ENCODE peak calls at places on chromosome 12, in eight cellular contexts. T, Z, B, V, G, W, M and N are unnamed samples.
A peak's percentile ranks its signal among the peaks of the same experiment; 100 is the strongest.

GRCh38 chr12:56260921-56261320 is 2.7 kb upstream of the ANKRD52 start:
- DNase-seq in T (no peak), Z (no peak), B (no peak), V (no peak), G (no peak), W (no peak), M (no peak), N (no peak)

GRCh38 chr12:107359382-107359781 is 266.0 kb upstream of the CRY1 start:
- DNase-seq in T (peak; percentile 57), Z (no peak), B (no peak), V (no peak), G (no peak), W (no peak), M (no peak), N (peak; percentile 75)

GRCh38 chr12:7695159-7695930 is at the start of gene GDF3:
- DNase-seq in T (no peak), Z (no peak), B (peak; percentile 94), V (no peak), G (peak; percentile 2), W (no peak), M (no peak), N (peak; percentile 20)

GRCh38 chr12:54411398-54412241 is 7.4 kb downstream of the ITGA5 start:
- DNase-seq in T (peak; percentile 89), Z (no peak), B (peak; percentile 88), V (no peak), G (peak; percentile 87), W (peak; percentile 95), M (peak; percentile 30), N (peak; percentile 98)

GRCh38 chr12:91017043-91017442 is 12.3 kb upstream of the EPYC start:
- DNase-seq in T (no peak), Z (no peak), B (no peak), V (no peak), G (peak; percentile 36), W (no peak), M (no peak), N (no peak)

GRCh38 chr12:4825139-4825858 is 84.4 kb upstream of the KCNA1 start:
- DNase-seq in T (peak; percentile 57), Z (no peak), B (no peak), V (no peak), G (no peak), W (no peak), M (no peak), N (no peak)

GRCh38 chr12:74538491-74539258 is 1.0 kb downstream of the ATXN7L3B start:
- DNase-seq in T (peak; percentile 2), Z (no peak), B (peak; percentile 20), V (no peak), G (peak; percentile 14), W (no peak), M (peak; percentile 9), N (peak; percentile 40)

GRCh38 chr12:38911611-38912010 is 6.2 kb upstream of the CPNE8 start:
- DNase-seq in T (no peak), Z (no peak), B (no peak), V (no peak), G (no peak), W (no peak), M (no peak), N (no peak)

GRCh38 chr12:31324116-31324844 is 1.7 kb downstream of the SINHCAF start:
- DNase-seq in T (peak; percentile 71), Z (peak; percentile 63), B (peak; percentile 83), V (peak; percentile 77), G (peak; percentile 79), W (no peak), M (peak; percentile 84), N (peak; percentile 86)

GRCh38 chr12:28320353-28320752 is 130.1 kb downstream of the CCDC91 start:
- DNase-seq in T (no peak), Z (no peak), B (peak; percentile 14), V (no peak), G (no peak), W (no peak), M (no peak), N (no peak)

GRCh38 chr12:44847888-44848770 is 28.0 kb downstream of the NELL2 start:
- DNase-seq in T (no peak), Z (no peak), B (no peak), V (no peak), G (no peak), W (no peak), M (no peak), N (no peak)

GRCh38 chr12:58923781-58924180 is 3.5 kb upstream of the LRIG3 start:
- DNase-seq in T (no peak), Z (no peak), B (no peak), V (no peak), G (no peak), W (no peak), M (no peak), N (no peak)

GRCh38 chr12:6462234-6462995 is 8.1 kb downstream of the VAMP1 start:
- DNase-seq in T (no peak), Z (no peak), B (peak; percentile 18), V (no peak), G (no peak), W (no peak), M (no peak), N (no peak)

GRCh38 chr12:123946152-123946515 is 26.5 kb downstream of the CCDC92 start:
- DNase-seq in T (no peak), Z (no peak), B (no peak), V (no peak), G (no peak), W (no peak), M (no peak), N (no peak)
- H3K4me2 ChIP-seq in T (no peak overlapping the region), Z (no peak overlapping the region), B (no peak overlapping the region), V (no peak overlapping the region), G (no peak overlapping the region), W (no peak overlapping the region), M (no peak overlapping the region), N (no peak overlapping the region)

GRCh38 chr12:130920119-130920703 is 33.5 kb upstream of the ADGRD1 start:
- DNase-seq in T (no peak), Z (no peak), B (no peak), V (no peak), G (no peak), W (no peak), M (no peak), N (peak; percentile 67)

GRCh38 chr12:130920711-130921381 is 32.9 kb upstream of the ADGRD1 start:
- DNase-seq in T (no peak), Z (no peak), B (no peak), V (no peak), G (peak; percentile 88), W (no peak), M (no peak), N (peak; percentile 90)

GRCh38 chr12:130924946-130925345 is 28.8 kb upstream of the ADGRD1 start:
- DNase-seq in T (no peak), Z (no peak), B (no peak), V (no peak), G (no peak), W (no peak), M (no peak), N (no peak)

GRCh38 chr12:130925616-130926015 is 28.1 kb upstream of the ADGRD1 start:
- DNase-seq in T (no peak), Z (no peak), B (no peak), V (no peak), G (peak; percentile 74), W (no peak), M (no peak), N (no peak)

GRCh38 chr12:130922584-130922983 is 31.1 kb upstream of the ADGRD1 start:
- DNase-seq in T (no peak), Z (no peak), B (no peak), V (no peak), G (no peak), W (no peak), M (no peak), N (no peak)
- TF ChIP-seq EZH2 in T (no peak), Z (no peak), B (no peak), V (no peak), G (no peak), W (no peak), M (no peak), N (no peak)

DNA sequence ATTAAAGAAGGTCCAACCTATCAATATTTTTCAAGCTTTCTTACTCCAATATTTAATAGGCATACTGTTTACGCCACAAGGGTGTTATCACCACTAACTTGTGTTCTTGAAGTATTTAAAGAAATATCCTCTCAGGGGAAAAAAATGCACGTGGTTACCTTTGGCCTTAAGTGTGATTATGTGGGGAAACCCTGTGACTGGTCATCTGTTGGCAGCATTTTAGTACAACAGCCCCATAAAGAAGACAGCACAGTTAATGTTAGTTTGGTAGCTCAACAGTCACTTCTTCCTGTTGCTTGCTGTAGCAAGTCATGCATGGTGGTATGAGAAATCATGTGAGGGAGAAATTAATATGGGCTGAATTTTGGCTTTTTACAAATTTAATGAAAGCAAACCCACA is 1021.5 kb upstream of the TMEM132C start:
- DNase-seq in T (peak; percentile 57), Z (no peak), B (no peak), V (no peak), G (no peak), W (no peak), M (no peak), N (peak; percentile 79)
- H3K4me2 ChIP-seq in T (no peak overlapping the region), Z (no peak overlapping the region), B (no peak overlapping the region), V (no peak overlapping the region), G (no peak overlapping the region), W (no peak overlapping the region), M (no peak overlapping the region), N (no peak overlapping the region)

GRCh38 chr12:132617135-132617701 is 1.4 kb upstream of the P2RX2 start:
- DNase-seq in T (no peak), Z (no peak), B (no peak), V (no peak), G (no peak), W (no peak), M (no peak), N (no peak)

GRCh38 chr12:132620113-132620892 is 1.7 kb downstream of the P2RX2 start:
- DNase-seq in T (no peak), Z (no peak), B (no peak), V (no peak), G (no peak), W (no peak), M (no peak), N (no peak)

GRCh38 chr12:132618683-132619043 is at the start of gene P2RX2:
- DNase-seq in T (no peak), Z (no peak), B (no peak), V (peak; percentile 32), G (no peak), W (no peak), M (no peak), N (no peak)

GRCh38 chr12:132619301-132620112 is 931 bp downstream of the P2RX2 start:
- DNase-seq in T (no peak), Z (no peak), B (no peak), V (no peak), G (no peak), W (no peak), M (no peak), N (no peak)

DNA sequence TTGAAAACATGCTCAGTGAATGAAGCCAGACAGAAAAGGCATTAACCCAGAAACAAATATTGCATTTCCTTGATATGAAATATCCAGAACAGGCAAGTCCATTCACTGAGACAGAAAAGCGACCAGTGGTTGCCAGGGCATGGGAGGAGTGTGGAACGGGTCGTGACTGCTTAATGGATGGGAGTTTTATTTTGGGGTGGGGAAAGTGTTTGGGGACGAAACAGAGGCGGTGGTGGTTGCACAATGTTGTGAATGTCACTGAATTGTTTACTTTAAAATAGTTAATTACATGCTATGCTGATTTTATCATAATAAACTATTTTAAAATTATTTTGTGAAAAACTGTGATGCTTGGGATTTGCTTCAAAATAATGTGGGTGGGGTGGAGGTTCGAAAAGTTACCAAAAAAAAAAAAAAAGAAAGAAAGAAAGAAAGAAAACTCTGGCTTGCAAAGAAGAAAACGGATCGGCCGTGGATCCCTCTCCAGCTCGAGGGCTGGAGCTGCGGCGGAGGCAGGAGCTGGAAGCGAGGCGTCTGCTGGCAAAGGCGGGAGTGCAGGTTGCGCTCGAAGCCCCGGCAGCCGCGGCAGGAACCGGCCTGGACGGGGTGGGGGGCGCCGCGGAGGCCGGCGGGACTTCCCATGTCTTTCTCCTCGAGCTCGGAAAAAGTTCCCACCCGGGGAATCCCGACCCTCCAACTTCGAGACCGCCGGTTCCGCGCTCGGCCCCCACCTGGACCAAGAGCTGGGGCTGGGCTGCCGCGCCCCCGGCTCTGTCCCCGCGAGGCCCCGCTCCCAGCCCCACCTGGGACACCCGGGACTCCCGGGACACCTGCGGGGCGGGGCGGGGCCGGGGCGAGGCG is 524 bp upstream of the P2RX2 start:
- DNase-seq in T (no peak), Z (no peak), B (no peak), V (peak; percentile 52), G (no peak), W (no peak), M (no peak), N (no peak)
- TF ChIP-seq EZH2 in T (peak; percentile 93), Z (no peak), B (peak; percentile 94), V (peak; percentile 91), G (peak; percentile 89), W (peak; percentile 89), M (no peak), N (peak; percentile 98)